ENCODE peak calls at places on chromosomes 2 and 18, in seven cellular contexts. C, Z, B, O, U, Q and G are unnamed samples.

GRCh38 chr2:137842430-137842829 is 121.8 kb upstream of the HNMT start:
- DNase-seq in C (no peak), Z (no peak), B (no peak), O (no peak), U (no peak), Q (no peak), G (no peak)

GRCh38 chr2:183024701-183025100 is 13.6 kb downstream of the NCKAP1 start:
- DNase-seq in C (no peak), Z (no peak), B (no peak), O (no peak), U (no peak), Q (no peak), G (no peak)

GRCh38 chr2:62441421-62441820 is 64.6 kb downstream of the TMEM17 start:
- DNase-seq in C (no peak), Z (no peak), B (no peak), O (no peak), U (no peak), Q (no peak), G (no peak)

GRCh38 chr18:79217979-79218604 is 148.9 kb downstream of the ATP9B start:
- DNase-seq in C (peak), Z (no peak), B (no peak), O (no peak), U (no peak), Q (no peak), G (no peak)

GRCh38 chr2:170086117-170086688 is 91.7 kb upstream of the MYO3B start:
- DNase-seq in C (no peak), Z (no peak), B (no peak), O (no peak), U (no peak), Q (no peak), G (no peak)

GRCh38 chr18:44765451-44765850 is 84.8 kb downstream of the SETBP1 start:
- DNase-seq in C (no peak), Z (no peak), B (no peak), O (no peak), U (no peak), Q (no peak), G (no peak)

GRCh38 chr2:169105433-169105832 is 36.1 kb downstream of the DHRS9 start:
- DNase-seq in C (no peak), Z (no peak), B (no peak), O (no peak), U (no peak), Q (no peak), G (no peak)

GRCh38 chr2:29220506-29221270 is 105.5 kb downstream of the CLIP4 start:
- DNase-seq in C (no peak), Z (no peak), B (peak), O (no peak), U (no peak), Q (no peak), G (no peak)

GRCh38 chr2:207711750-207712487 is 479 bp downstream of the CCNYL1 start:
- DNase-seq in C (no peak), Z (peak), B (peak), O (no peak), U (peak), Q (peak), G (no peak)

GRCh38 chr2:241217320-241218031 is 29.0 kb downstream of the ANO7 start:
- DNase-seq in C (peak), Z (peak), B (peak), O (no peak), U (peak), Q (peak), G (peak)

GRCh38 chr18:2513616-2514015 is 57.7 kb downstream of the METTL4 start:
- DNase-seq in C (no peak), Z (no peak), B (no peak), O (no peak), U (no peak), Q (peak), G (no peak)

GRCh38 chr2:134244091-134244490 is 9.8 kb upstream of the MGAT5 start:
- DNase-seq in C (no peak), Z (no peak), B (no peak), O (no peak), U (no peak), Q (no peak), G (no peak)